ENCODE peak calls at places on chromosomes 7 and 10, in four cellular contexts. B is brain microvascular endothelial cell, V is lung microvascular endothelial cell, G is mesothelial cell of epicardium. A is an unnamed sample.

GRCh38 chr10:13839430-13839986 is 252.7 kb downstream of the PRPF18 start:
- DNase-seq in B (peak), V (no peak), G (no peak), A (no peak)

GRCh38 chr7:144814326-144814725 is 21.5 kb downstream of the TPK1 start:
- DNase-seq in G (no peak), B (no peak), V (peak), A (no peak)

GRCh38 chr7:129925416-129926002 is 27.3 kb downstream of the UBE2H start:
- DNase-seq in G (no peak), B (peak), V (no peak), A (peak)

GRCh38 chr10:11012476-11012875 is 5.2 kb upstream of the CELF2 start:
- DNase-seq in G (no peak), B (no peak), V (no peak), A (no peak)

GRCh38 chr7:23404546-23405239 is 65.6 kb downstream of the IGF2BP3 start:
- DNase-seq in G (no peak), B (no peak), V (no peak), A (no peak)

GRCh38 chr7:101096957-101097347 is 11.7 kb downstream of the TRIM56 start:
- DNase-seq in B (no peak), G (no peak), V (no peak), A (no peak)

GRCh38 chr7:127751723-127752448 is 99.9 kb downstream of the SND1 start:
- DNase-seq in V (peak), G (no peak), B (peak), A (no peak)

GRCh38 chr7:66631471-66631870 is 2.8 kb downstream of the KCTD7 start:
- DNase-seq in G (no peak), V (no peak), B (no peak), A (no peak)

GRCh38 chr7:94057955-94058354 is 53.8 kb upstream of the BET1 start:
- DNase-seq in B (no peak), G (no peak), V (no peak), A (no peak)

GRCh38 chr10:20271490-20271889 is 455.3 kb downstream of the PLXDC2 start:
- DNase-seq in V (no peak), B (no peak), G (no peak), A (no peak)

GRCh38 chr7:131604841-131605279 is 48.4 kb upstream of the PODXL start:
- DNase-seq in G (no peak), V (no peak), B (peak), A (no peak)

GRCh38 chr7:1028044-1028770 is 16.1 kb upstream of the GPR146 start:
- DNase-seq in V (peak), G (peak), B (peak), A (peak)

GRCh38 chr10:8044908-8045727 is 9.4 kb upstream of the GATA3 start:
- DNase-seq in G (peak), V (no peak), B (no peak), A (no peak)

GRCh38 chr7:150736864-150737263 is 354 bp upstream of the GIMAP5 start:
- DNase-seq in G (no peak), B (no peak), V (no peak), A (no peak)